ENCODE peak calls at places on chromosome 18, in seven cellular contexts. Y is NCI-H2081, D is fibroblast of mammary gland, Q is neural crest cell, W is T-helper 2 cell, X is ELR, I is psoas muscle. H is an unnamed sample.

GRCh38 chr18:48138660-48139426 is 208.4 kb upstream of the SMAD2 start:
- DNase-seq in I (no peak), X (no peak), W (no peak), D (no peak), Q (no peak), Y (peak), H (no peak)

GRCh38 chr18:23824704-23825103 is 135.5 kb downstream of the LAMA3 start:
- DNase-seq in Q (no peak), W (no peak), D (peak), X (peak), I (no peak), Y (no peak), H (no peak)

GRCh38 chr18:11570770-11571169 is 38.6 kb upstream of the SLC35G4 start:
- DNase-seq in W (no peak), I (no peak), Q (no peak), Y (no peak), D (peak), X (peak), H (no peak)

GRCh38 chr18:59233017-59233410 is 13.1 kb downstream of the GRP start:
- DNase-seq in Y (no peak), I (no peak), D (no peak), X (peak), W (no peak), Q (no peak), H (no peak)

GRCh38 chr18:13264091-13264777 is 45.7 kb downstream of the LDLRAD4 start:
- DNase-seq in Y (no peak), X (no peak), I (no peak), Q (no peak), W (no peak), D (no peak), H (no peak)

GRCh38 chr18:58335821-58336220 is 291.8 kb downstream of the NEDD4L start:
- DNase-seq in X (no peak), Y (no peak), W (no peak), D (no peak), I (no peak), Q (no peak), H (no peak)

GRCh38 chr18:2442006-2442405 is 129.3 kb downstream of the METTL4 start:
- DNase-seq in Y (no peak), D (no peak), W (no peak), X (no peak), I (no peak), Q (no peak), H (no peak)

GRCh38 chr18:63741769-63742168 is 33.4 kb upstream of the SERPINB7 start:
- DNase-seq in I (no peak), X (peak), Y (no peak), D (peak), Q (no peak), W (no peak), H (no peak)

GRCh38 chr18:10275506-10275905 is 178.9 kb upstream of the APCDD1 start:
- DNase-seq in Y (no peak), I (no peak), W (no peak), Q (no peak), D (no peak), X (no peak), H (no peak)

GRCh38 chr18:3394648-3395047 is 55.3 kb upstream of the TGIF1 start:
- DNase-seq in W (no peak), Q (no peak), I (no peak), Y (no peak), X (no peak), D (no peak), H (no peak)

GRCh38 chr18:7021994-7022840 is 95.4 kb downstream of the LAMA1 start:
- DNase-seq in X (peak), W (no peak), Q (no peak), D (peak), I (no peak), Y (peak), H (no peak)

GRCh38 chr18:41075212-41075611 is 879.8 kb upstream of the PIK3C3 start:
- DNase-seq in Y (no peak), I (no peak), D (peak), Q (no peak), X (peak), W (no peak), H (no peak)

GRCh38 chr18:36411745-36412168 is 114.2 kb downstream of the FHOD3 start:
- DNase-seq in Q (no peak), Y (no peak), D (peak), I (no peak), X (peak), W (no peak), H (no peak)

GRCh38 chr18:34591920-34592444 is 118.1 kb upstream of the DTNA start:
- DNase-seq in Q (no peak), W (no peak), I (no peak), X (no peak), Y (no peak), D (no peak), H (no peak)

GRCh38 chr18:11791131-11791530 is 60.1 kb upstream of the CHMP1B start:
- DNase-seq in I (no peak), X (no peak), D (no peak), W (no peak), Q (no peak), Y (no peak), H (no peak)

GRCh38 chr18:74234326-74235171 is 57.2 kb downstream of the CYB5A start:
- DNase-seq in Y (no peak), Q (no peak), D (peak), W (no peak), X (peak), I (no peak), H (no peak)

GRCh38 chr18:24766376-24766775 is 305.9 kb downstream of the HRH4 start:
- DNase-seq in W (no peak), I (no peak), X (no peak), D (peak), Q (no peak), Y (no peak), H (no peak)

GRCh38 chr18:61651880-61652268 is 240.9 kb downstream of the RNF152 start:
- DNase-seq in Q (no peak), X (no peak), W (no peak), D (no peak), Y (no peak), I (no peak), H (no peak)

GRCh38 chr18:31624892-31625640 is 33.4 kb downstream of the TTR start:
- DNase-seq in Q (no peak), W (no peak), I (no peak), X (no peak), D (no peak), Y (no peak), H (no peak)

GRCh38 chr18:68402784-68403183 is 312.1 kb downstream of the TMX3 start:
- DNase-seq in D (no peak), I (no peak), W (no peak), Q (no peak), Y (no peak), X (no peak), H (no peak)